ENCODE peak calls at places on chromosomes 12 and 14, in five cellular contexts. I, U, S, Y and P are unnamed samples.

GRCh38 chr12:43883748-43884147 is 47.9 kb downstream of the TMEM117 start:
- DNase-seq in I (no peak), U (no peak), S (no peak), Y (no peak), P (no peak)

GRCh38 chr12:111607239-111607638 is 8.1 kb upstream of the ATXN2 start:
- DNase-seq in I (no peak), U (no peak), S (no peak), Y (no peak), P (no peak)

GRCh38 chr14:64673748-64674147 is 30.5 kb upstream of the PLEKHG3 start:
- DNase-seq in I (no peak), U (no peak), S (no peak), Y (no peak), P (no peak)

GRCh38 chr12:125188912-125189881 is 124.0 kb downstream of the AACS start:
- DNase-seq in I (no peak), U (no peak), S (no peak), Y (no peak), P (no peak)

GRCh38 chr14:94769413-94770250 is at the start of gene GSC:
- DNase-seq in I (no peak), U (peak), S (no peak), Y (peak), P (no peak)

GRCh38 chr12:76199808-76200207 is 115.3 kb upstream of the NAP1L1 start:
- DNase-seq in I (no peak), U (peak), S (no peak), Y (peak), P (no peak)

GRCh38 chr12:18967814-18968213 is 161.7 kb upstream of the PLEKHA5 start:
- DNase-seq in I (no peak), U (no peak), S (no peak), Y (peak), P (no peak)

GRCh38 chr12:52634266-52635056 is 16.1 kb upstream of the KRT73 start:
- DNase-seq in I (peak), U (no peak), S (peak), Y (no peak), P (no peak)

GRCh38 chr12:107990325-107990724 is 138.8 kb upstream of the WSCD2 start:
- DNase-seq in I (peak), U (peak), S (no peak), Y (peak), P (no peak)

GRCh38 chr12:6946033-6946919 is 2.5 kb downstream of the C12orf57 start:
- DNase-seq in I (no peak), U (no peak), S (peak), Y (no peak), P (peak)

GRCh38 chr14:51776102-51776894 is 84.1 kb upstream of the GNG2 start:
- DNase-seq in I (peak), U (peak), S (no peak), Y (peak), P (peak)

GRCh38 chr12:112018571-112019237 is 5.5 kb downstream of the ERP29 start:
- DNase-seq in I (no peak), U (peak), S (no peak), Y (peak), P (no peak)

GRCh38 chr12:56658921-56659320 is 13.1 kb upstream of the ATP5F1B start:
- DNase-seq in I (no peak), U (no peak), S (no peak), Y (no peak), P (no peak)

GRCh38 chr14:21384494-21384851 is 654 bp upstream of the SUPT16H start:
- DNase-seq in I (no peak), U (no peak), S (no peak), Y (no peak), P (no peak)

GRCh38 chr12:112900298-112901145 is 6.2 kb upstream of the OAS1 start:
- DNase-seq in I (no peak), U (peak), S (no peak), Y (peak), P (no peak)

GRCh38 chr14:65290830-65291229 is 121.7 kb upstream of the FUT8 start:
- DNase-seq in I (no peak), U (peak), S (no peak), Y (peak), P (no peak)

GRCh38 chr12:128783129-128783574 is 40.6 kb downstream of the SLC15A4 start:
- DNase-seq in I (no peak), U (peak), S (no peak), Y (peak), P (no peak)

GRCh38 chr14:91228112-91229004 is 16.1 kb downstream of the GPR68 start:
- DNase-seq in I (no peak), U (peak), S (no peak), Y (peak), P (no peak)

GRCh38 chr14:104985675-104986486 is at the start of gene CLBA1:
- DNase-seq in I (peak), U (peak), S (peak), Y (peak), P (peak)

GRCh38 chr12:132154941-132155770 is 10.9 kb downstream of the NOC4L start:
- DNase-seq in I (no peak), U (no peak), S (no peak), Y (peak), P (no peak)

GRCh38 chr12:131129839-131130238 is 176.1 kb downstream of the ADGRD1 start:
- DNase-seq in I (no peak), U (no peak), S (no peak), Y (no peak), P (no peak)

GRCh38 chr12:105538880-105539279 is 208.4 kb downstream of the C12orf75 start:
- DNase-seq in I (no peak), U (peak), S (no peak), Y (peak), P (no peak)

GRCh38 chr12:65510584-65511050 is 232.1 kb downstream of the MSRB3 start:
- DNase-seq in I (peak), U (peak), S (peak), Y (peak), P (peak)

GRCh38 chr12:48001426-48002178 is 2.7 kb downstream of the COL2A1 start:
- DNase-seq in I (no peak), U (peak), S (no peak), Y (peak), P (peak)

GRCh38 chr14:65658202-65658601 is 245.7 kb downstream of the FUT8 start:
- DNase-seq in I (no peak), U (peak), S (no peak), Y (peak), P (no peak)

GRCh38 chr14:70780396-70781075 is 28.8 kb downstream of the MAP3K9 start:
- DNase-seq in I (peak), U (no peak), S (no peak), Y (no peak), P (peak)

GRCh38 chr14:68961781-68962584 is 17.1 kb downstream of the ACTN1 start:
- DNase-seq in I (peak), U (peak), S (no peak), Y (no peak), P (no peak)

GRCh38 chr12:109610523-109610922 is 36.9 kb downstream of the MVK start:
- DNase-seq in I (no peak), U (no peak), S (no peak), Y (no peak), P (no peak)

GRCh38 chr12:109612003-109612402 is 38.4 kb downstream of the MVK start:
- DNase-seq in I (no peak), U (no peak), S (no peak), Y (no peak), P (no peak)

GRCh38 chr12:109611223-109611622 is 37.6 kb downstream of the MVK start:
- DNase-seq in I (no peak), U (no peak), S (no peak), Y (no peak), P (no peak)

GRCh38 chr12:109613611-109614455 is 40.2 kb downstream of the MVK start:
- DNase-seq in I (no peak), U (no peak), S (no peak), Y (no peak), P (no peak)

DNA sequence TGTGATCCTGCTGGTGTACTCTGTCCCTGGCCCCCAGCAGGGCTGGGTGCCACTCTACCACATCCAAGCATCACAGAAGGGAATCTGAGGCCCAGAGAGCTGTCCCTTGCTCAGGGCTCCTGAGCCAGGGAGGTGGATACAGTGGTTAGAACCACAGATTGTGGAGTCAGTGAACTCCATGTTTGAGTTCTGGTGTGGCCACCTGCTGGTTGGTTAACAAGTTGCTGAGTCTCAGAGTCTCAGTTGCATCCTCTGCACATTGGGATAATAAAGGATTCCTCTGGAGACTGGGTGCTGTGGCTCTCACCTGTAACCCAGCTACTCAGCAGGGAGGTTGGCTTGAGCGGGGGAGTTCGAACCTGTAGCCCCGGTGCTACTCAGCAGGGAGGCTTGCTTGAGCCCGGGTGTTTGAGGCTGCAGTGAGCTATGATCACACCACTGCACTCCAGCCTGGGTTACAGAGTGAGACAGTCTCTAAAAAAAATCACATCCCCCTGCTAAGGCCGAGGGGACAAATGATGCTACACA is 39.4 kb downstream of the MVK start:
- DNase-seq in I (no peak), U (peak), S (no peak), Y (peak), P (no peak)
- TF ChIP-seq CTCF in I (peak), U (peak), S (no peak), Y (peak), P (no peak)

GRCh38 chr12:91640021-91640420 is 457.4 kb upstream of the DCN start:
- DNase-seq in I (no peak), U (no peak), S (no peak), Y (no peak), P (no peak)

GRCh38 chr12:91636721-91637120 is 454.1 kb upstream of the DCN start:
- DNase-seq in I (no peak), U (no peak), S (no peak), Y (no peak), P (no peak)

GRCh38 chr12:91633206-91633605 is 450.6 kb upstream of the DCN start:
- DNase-seq in I (no peak), U (no peak), S (no peak), Y (no peak), P (no peak)

GRCh38 chr12:91633734-91634357 is 451.2 kb upstream of the DCN start:
- DNase-seq in I (no peak), U (no peak), S (peak), Y (no peak), P (no peak)

DNA sequence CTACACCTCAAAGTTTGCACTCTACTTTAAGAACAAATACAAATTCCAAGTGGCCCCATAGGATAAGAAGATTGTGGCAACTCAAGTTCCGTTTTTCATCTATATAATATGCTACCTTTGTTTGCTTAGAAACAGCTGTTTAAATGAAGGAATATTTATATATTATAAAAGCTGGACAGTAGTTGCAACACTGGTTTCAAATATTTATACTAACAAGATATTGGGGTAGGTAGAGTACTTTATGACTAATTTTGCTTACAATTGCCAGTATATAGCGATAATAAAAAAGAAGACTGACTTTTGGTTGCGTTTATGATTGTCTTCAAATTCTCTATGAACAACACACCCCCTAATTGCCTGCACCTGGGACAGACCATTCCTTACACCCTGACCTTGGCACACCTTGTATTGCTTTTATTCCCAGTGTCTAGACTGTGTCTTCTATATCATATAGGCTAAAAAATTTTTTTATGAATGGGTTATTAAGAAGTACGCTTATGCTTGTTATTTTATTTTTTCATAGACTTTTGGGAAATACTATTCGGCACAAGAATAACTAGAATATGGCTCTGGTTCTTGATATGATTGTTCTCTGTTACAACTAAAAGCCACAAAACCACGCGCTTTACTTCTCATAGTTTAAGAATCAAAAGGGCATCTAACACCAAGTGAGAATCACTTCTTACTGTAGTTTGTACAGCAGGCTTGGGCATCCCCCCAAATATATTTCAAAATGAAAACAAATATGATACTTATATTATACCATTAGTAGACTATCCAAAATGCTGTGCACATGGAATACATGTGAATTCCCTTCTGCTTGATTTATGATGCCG is 455.4 kb upstream of the DCN start:
- DNase-seq in I (no peak), U (no peak), S (no peak), Y (no peak), P (no peak)
- TF ChIP-seq CTCF in I (no peak), U (no peak), S (no peak), Y (no peak), P (no peak)

GRCh38 chr14:77805703-77806102 is 5.8 kb downstream of the ADCK1 start:
- DNase-seq in I (no peak), U (no peak), S (no peak), Y (no peak), P (no peak)

GRCh38 chr14:77800814-77801213 is 905 bp downstream of the ADCK1 start:
- DNase-seq in I (no peak), U (no peak), S (no peak), Y (no peak), P (no peak)

GRCh38 chr14:77794357-77794756 is 5.6 kb upstream of the ADCK1 start:
- DNase-seq in I (no peak), U (no peak), S (no peak), Y (no peak), P (no peak)

GRCh38 chr14:77804592-77804991 is 4.7 kb downstream of the ADCK1 start:
- DNase-seq in I (no peak), U (peak), S (no peak), Y (peak), P (peak)

DNA sequence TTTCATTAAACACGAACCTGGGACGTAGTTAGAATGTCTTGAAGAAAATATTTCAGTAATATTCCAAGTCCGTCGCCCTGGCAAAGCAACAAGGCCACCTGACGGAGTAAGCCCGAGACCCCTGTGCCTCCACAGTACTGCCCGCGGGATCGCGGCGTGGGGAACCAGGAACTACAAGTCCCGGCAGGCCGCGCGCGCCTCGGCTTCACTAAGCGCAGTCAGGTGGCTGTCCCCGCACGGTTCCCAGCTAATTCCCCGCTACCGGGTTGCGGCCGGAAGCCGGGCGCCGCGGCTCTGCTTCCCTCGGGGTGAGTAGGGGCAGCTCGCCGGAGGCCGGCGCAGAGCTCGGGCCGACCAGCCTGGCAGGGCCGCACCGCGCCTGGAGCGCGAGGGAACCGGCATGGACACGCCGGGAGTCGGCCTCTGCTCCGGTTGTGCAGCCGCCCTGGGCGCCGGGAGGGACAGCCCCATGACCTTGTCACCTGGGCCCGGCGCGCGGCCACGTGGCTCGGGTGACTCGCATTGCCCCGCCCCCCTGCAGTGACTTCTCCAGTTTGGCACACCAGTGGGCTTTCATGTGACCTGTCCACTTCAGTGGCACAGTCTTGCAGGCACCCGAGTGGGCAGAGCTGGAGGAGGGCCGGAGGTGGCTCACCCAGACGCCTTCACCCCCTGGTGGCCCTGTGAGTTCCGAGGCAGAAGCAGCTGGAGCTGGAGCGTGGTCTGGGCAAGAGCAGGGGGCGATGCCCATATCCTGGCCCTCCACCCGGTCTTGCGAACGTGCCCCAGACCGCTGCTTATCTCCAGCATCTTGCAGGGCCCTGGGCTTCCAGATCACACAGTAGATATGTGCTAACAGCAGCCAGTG is at the start of gene ADCK1:
- DNase-seq in I (peak), U (peak), S (peak), Y (peak), P (peak)
- TF ChIP-seq CTCF in I (peak), U (peak), S (peak), Y (peak), P (no peak)

GRCh38 chr12:121217066-121217465 is 7.1 kb downstream of the P2RX4 start:
- DNase-seq in I (no peak), U (no peak), S (peak), Y (no peak), P (peak)

GRCh38 chr12:121217761-121218160 is 7.8 kb downstream of the P2RX4 start:
- DNase-seq in I (no peak), U (no peak), S (no peak), Y (no peak), P (no peak)

GRCh38 chr12:121218588-121219352 is 8.8 kb downstream of the P2RX4 start:
- DNase-seq in I (no peak), U (no peak), S (peak), Y (no peak), P (peak)

GRCh38 chr12:121216102-121216501 is 6.2 kb downstream of the P2RX4 start:
- DNase-seq in I (no peak), U (no peak), S (no peak), Y (no peak), P (no peak)

GRCh38 chr12:121219353-121219986 is 9.5 kb downstream of the P2RX4 start:
- DNase-seq in I (no peak), U (no peak), S (no peak), Y (no peak), P (no peak)
- TF ChIP-seq CTCF in I (no peak), U (no peak), S (no peak), Y (no peak), P (no peak)

GRCh38 chr12:2675776-2676175 is 119.0 kb upstream of the FKBP4 start:
- DNase-seq in I (no peak), U (no peak), S (no peak), Y (no peak), P (no peak)

GRCh38 chr12:2677142-2677880 is 117.5 kb upstream of the FKBP4 start:
- DNase-seq in I (no peak), U (no peak), S (no peak), Y (no peak), P (no peak)

GRCh38 chr12:2672863-2673262 is 121.9 kb upstream of the FKBP4 start:
- DNase-seq in I (peak), U (no peak), S (no peak), Y (no peak), P (no peak)

GRCh38 chr12:2678416-2678815 is 116.4 kb upstream of the FKBP4 start:
- DNase-seq in I (no peak), U (no peak), S (no peak), Y (no peak), P (no peak)

DNA sequence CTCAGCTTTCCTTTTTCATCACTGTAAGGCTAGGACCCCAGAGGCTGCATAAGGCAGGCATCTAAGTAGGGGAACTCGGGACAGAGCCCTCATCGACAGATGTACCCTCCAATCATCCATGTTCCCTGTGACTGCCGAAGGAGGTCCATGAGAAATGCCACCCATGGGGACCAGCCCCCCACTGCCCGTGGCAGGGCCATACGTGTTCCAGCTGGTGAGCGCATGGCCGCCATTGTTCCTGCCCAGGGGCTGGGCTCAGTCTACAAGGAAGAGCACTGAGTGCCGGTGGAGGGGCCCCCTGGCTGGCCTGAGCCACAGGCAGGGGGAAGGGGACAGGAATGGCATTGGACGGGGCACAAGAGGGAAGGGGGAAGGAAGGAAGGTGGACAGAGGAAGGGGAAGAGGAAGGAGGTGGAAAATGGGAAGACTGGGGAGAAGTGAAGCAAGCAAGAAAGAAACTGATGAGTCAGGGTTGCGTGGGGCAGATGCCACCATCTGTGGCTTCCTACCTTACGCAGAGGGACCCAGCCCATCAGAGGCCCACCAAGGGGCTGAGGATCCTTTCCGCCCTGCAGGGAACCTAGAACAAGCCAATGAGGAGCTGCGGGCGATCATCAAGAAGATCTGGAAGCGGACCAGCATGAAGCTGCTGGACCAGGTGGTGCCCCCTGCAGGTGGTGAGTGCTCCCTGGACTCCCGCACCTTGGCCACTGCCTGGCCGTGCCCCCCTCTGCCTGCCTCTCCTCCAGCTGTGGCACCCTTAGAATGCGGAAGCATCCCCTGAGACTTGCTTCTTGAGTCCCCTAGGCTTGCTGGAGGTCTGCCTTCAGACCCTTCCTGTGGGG is 120.6 kb upstream of the FKBP4 start:
- DNase-seq in I (no peak), U (no peak), S (no peak), Y (no peak), P (no peak)
- TF ChIP-seq CTCF in I (no peak), U (no peak), S (no peak), Y (no peak), P (no peak)